ENCODE peak calls at places on chromosomes 13 and 19, in nine cellular contexts. D, N, F, G, C, Z, E, W and U are unnamed samples.

GRCh38 chr19:32877323-32877912 is 7.9 kb upstream of the SLC7A9 start:
- DNase-seq in D (no peak), N (no peak), F (peak; percentile 18), G (no peak), C (no peak), Z (no peak), E (no peak), W (no peak), U (no peak)

GRCh38 chr19:42121036-42121621 is 11.1 kb downstream of the POU2F2 start:
- DNase-seq in D (no peak), N (no peak), F (no peak), G (no peak), C (no peak), Z (no peak), E (no peak), W (no peak), U (no peak)

GRCh38 chr13:49265822-49266221 is 18.1 kb downstream of the CDADC1 start:
- DNase-seq in D (no peak), N (no peak), F (no peak), G (no peak), C (no peak), Z (no peak), E (no peak), W (no peak), U (no peak)

GRCh38 chr19:18361646-18362045 is 21.2 kb downstream of the PGPEP1 start:
- DNase-seq in D (no peak), N (no peak), F (no peak), G (no peak), C (no peak), Z (no peak), E (no peak), W (no peak), U (no peak)

GRCh38 chr13:78674638-78675037 is 15.7 kb upstream of the OBI1 start:
- DNase-seq in D (no peak), N (no peak), F (no peak), G (no peak), C (no peak), Z (no peak), E (no peak), W (no peak), U (no peak)

GRCh38 chr19:39599116-39599515 is 3.2 kb upstream of the LGALS13 start:
- DNase-seq in D (no peak), N (no peak), F (no peak), G (no peak), C (no peak), Z (no peak), E (peak; percentile 30), W (no peak), U (no peak)

GRCh38 chr13:110712081-110712848 is 1.2 kb upstream of the ING1 start:
- DNase-seq in D (peak; percentile 91), N (peak; percentile 98), F (peak; percentile 89), G (peak; percentile 82), C (peak; percentile 93), Z (peak; percentile 96), E (peak; percentile 81), W (no peak), U (peak; percentile 91)

GRCh38 chr19:29371766-29372415 is 153.9 kb upstream of the VSTM2B start:
- DNase-seq in D (no peak), N (no peak), F (no peak), G (no peak), C (no peak), Z (no peak), E (no peak), W (no peak), U (peak; percentile 25)

GRCh38 chr13:29429496-29429895 is 166.0 kb downstream of the SLC7A1 start:
- DNase-seq in D (no peak), N (no peak), F (no peak), G (no peak), C (no peak), Z (no peak), E (no peak), W (no peak), U (no peak)

GRCh38 chr19:28039677-28040381 is 1173.1 kb downstream of the UQCRFS1 start:
- DNase-seq in D (no peak), N (no peak), F (no peak), G (no peak), C (no peak), Z (peak; percentile 70), E (no peak), W (no peak), U (no peak)

DNA sequence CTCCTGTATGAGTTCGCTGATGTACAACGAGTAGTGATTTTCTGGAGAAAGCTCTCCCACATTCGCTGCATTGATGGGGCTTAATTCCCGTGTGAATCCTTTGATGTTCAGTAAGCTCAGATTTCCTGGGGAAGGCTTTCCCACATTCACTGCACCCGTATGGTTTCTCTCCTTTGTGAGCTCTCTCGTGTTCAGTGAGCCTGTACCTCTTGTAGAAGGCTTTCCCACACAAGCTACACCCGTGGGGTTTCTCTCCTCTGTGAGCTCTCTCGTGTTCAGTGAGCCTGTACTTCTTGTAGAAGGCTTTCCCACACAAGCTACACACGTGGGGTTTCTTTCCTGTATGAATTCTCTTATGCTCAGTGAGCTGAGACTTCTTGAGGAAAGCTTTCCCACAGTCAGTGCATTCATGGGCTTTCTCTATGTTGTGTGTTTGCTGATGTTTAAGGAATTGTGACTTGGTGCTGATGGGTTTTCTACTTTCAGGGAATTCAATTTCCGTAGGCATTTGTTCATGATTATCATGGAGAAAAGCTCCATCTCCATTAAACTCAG is 3.5 kb upstream of the ZNF577 start:
- DNase-seq in D (no peak), N (no peak), F (no peak), G (no peak), C (no peak), Z (no peak), E (no peak), W (no peak), U (no peak)
- H3K27ac ChIP-seq in D (no peak overlapping the region), N (no peak overlapping the region), F (no peak overlapping the region), G (no peak overlapping the region), C (no peak overlapping the region), Z (no peak overlapping the region), E (no peak overlapping the region), W (no peak overlapping the region), U (no peak overlapping the region)

DNA sequence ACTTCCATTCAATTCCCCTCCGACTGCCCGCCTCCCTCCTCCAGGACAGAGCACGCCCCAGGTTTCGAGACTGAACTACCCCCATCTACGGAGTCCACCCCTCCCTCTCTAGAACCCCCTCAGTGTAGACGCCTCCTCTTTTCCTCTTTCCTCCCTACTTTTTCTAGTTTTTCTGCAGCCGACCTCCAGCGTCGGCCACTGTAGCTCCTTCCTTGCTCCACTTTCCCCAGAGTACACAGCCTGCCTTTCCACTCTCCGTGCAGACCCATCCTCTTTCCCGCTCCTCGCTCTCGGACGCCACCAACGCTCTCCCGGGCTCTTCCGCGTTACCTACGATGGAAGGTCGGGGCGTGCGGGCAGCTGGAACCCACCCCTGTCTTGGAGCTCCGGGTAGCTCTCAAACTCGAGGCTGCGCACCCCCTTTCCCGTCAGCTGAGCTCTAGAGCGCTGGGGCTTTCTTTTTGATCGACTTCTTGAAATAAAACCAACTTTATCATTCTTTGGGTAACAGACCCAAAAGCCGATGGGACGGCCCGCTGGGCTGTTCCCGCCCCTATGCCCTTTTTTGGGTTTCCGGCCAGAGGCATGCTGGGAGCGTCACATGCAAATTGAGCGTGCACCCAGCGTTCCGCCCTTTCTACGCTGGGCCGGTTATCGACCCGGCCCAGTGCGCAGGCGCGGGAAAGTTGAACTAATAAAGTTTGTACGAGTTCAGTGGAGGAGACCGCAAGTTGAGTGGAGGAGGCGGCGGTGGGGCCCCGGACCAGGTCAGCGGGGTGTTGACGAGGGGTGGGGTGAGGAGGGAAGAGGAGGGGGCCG is at the start of the genes BCL2L12 and IRF3:
- DNase-seq in D (peak; percentile 99), N (peak; percentile 97), F (peak; percentile 99), G (peak; percentile 84), C (peak; percentile 95), Z (peak; percentile 99), E (peak; percentile 92), W (peak; percentile 86), U (peak; percentile 99)
- TF ChIP-seq POLR2AphosphoS5 in D (peak; percentile 87), N (peak; percentile 87), F (peak; percentile 91), G (peak; percentile 30), C (peak; percentile 80), Z (peak; percentile 89), E (peak; percentile 76), W (no peak), U (no peak)

GRCh38 chr19:35029737-35030256 is 473 bp upstream of the SCN1B start:
- DNase-seq in D (no peak), N (no peak), F (no peak), G (no peak), C (peak; percentile 63), Z (no peak), E (no peak), W (no peak), U (no peak)

GRCh38 chr19:35032356-35032865 is 2.1 kb downstream of the SCN1B start:
- DNase-seq in D (no peak), N (no peak), F (no peak), G (no peak), C (no peak), Z (no peak), E (no peak), W (no peak), U (no peak)

GRCh38 chr19:35027851-35028599 is 2.2 kb upstream of the SCN1B start:
- DNase-seq in D (no peak), N (no peak), F (no peak), G (no peak), C (no peak), Z (no peak), E (no peak), W (no peak), U (no peak)

GRCh38 chr19:35031072-35031881 is 1.0 kb downstream of the SCN1B start:
- DNase-seq in D (no peak), N (peak; percentile 88), F (no peak), G (no peak), C (no peak), Z (no peak), E (no peak), W (no peak), U (no peak)

GRCh38 chr19:35030257-35031071 is at the start of gene SCN1B:
- DNase-seq in D (peak; percentile 46), N (peak; percentile 95), F (peak; percentile 62), G (no peak), C (peak; percentile 91), Z (no peak), E (peak; percentile 31), W (no peak), U (no peak)
- TF ChIP-seq EP300 in D (no peak), N (no peak), F (no peak), G (no peak), C (no peak), Z (no peak), E (no peak), W (no peak), U (no peak)

DNA sequence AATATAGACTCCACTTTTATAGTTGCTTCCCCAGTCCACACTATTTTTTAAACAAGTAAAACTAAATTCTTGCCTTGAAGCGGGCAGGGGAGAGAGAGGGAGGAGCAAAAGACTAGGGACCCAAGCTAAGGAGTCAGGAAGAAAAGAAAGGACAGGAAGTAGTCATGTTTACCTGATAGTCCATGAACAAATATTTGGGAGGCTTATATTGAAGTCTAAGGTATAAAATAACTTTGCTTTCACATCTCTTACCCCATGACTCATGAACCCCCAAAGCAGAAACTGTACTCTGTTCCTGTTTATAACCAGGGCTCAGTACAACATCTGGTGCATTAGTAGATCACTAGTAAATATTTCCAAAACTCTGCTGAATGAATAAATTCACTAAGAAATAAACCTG is 67.3 kb downstream of the ZAR1L start:
- DNase-seq in D (no peak), N (no peak), F (no peak), G (no peak), C (no peak), Z (no peak), E (no peak), W (no peak), U (no peak)
- H3K27ac ChIP-seq in D (no peak overlapping the region), N (peak overlapping the region; percentile 40), F (no peak overlapping the region), G (no peak overlapping the region), C (no peak overlapping the region), Z (peak overlapping the region; percentile 45), E (peak overlapping the region; percentile 46), W (no peak overlapping the region), U (no peak overlapping the region)